ENCODE peak calls at places on chromosomes 2 and 18, in ten cellular contexts. J is fibroblast of the aortic adventitia, B is brain microvascular endothelial cell, K is GM06990, P is HCT116, F is HFF-Myc, R is lower leg skin, S is Panc1, C is body of pancreas, A is NB4. U is an unnamed sample.

GRCh38 chr2:130289780-130290179 is 52.9 kb upstream of the IMP4 start:
- DNase-seq in J (no peak), B (no peak), K (no peak), P (no peak), F (no peak), R (no peak), S (no peak), C (no peak), A (no peak), U (no peak)

GRCh38 chr18:44735071-44735470 is 54.4 kb downstream of the SETBP1 start:
- DNase-seq in J (no peak), B (no peak), K (no peak), P (no peak), F (no peak), R (no peak), S (no peak), C (no peak), A (peak; percentile 69), U (no peak)

GRCh38 chr2:62042944-62043343 is 137.5 kb downstream of the COMMD1 start:
- DNase-seq in J (peak; percentile 15), B (no peak), K (no peak), P (no peak), F (no peak), R (no peak), S (no peak), C (peak; percentile 6), A (no peak), U (no peak)

GRCh38 chr18:46237891-46238290 is 133.7 kb downstream of the HAUS1 start:
- DNase-seq in J (no peak), B (no peak), K (no peak), P (no peak), F (no peak), R (no peak), S (no peak), C (no peak), A (no peak), U (no peak)

GRCh38 chr2:209472386-209472832 is 48.6 kb downstream of the MAP2 start:
- DNase-seq in J (peak; percentile 86), B (no peak), K (no peak), P (no peak), F (no peak), R (no peak), S (no peak), C (no peak), A (peak; percentile 90), U (peak; percentile 71)

GRCh38 chr2:20596193-20596972 is 54.5 kb downstream of the HS1BP3 start:
- DNase-seq in J (no peak), B (no peak), K (no peak), P (no peak), F (no peak), R (peak; percentile 56), S (no peak), C (no peak), A (peak; percentile 35), U (no peak)

GRCh38 chr2:164661349-164661748 is 40.1 kb upstream of the GRB14 start:
- DNase-seq in J (peak; percentile 57), B (no peak), K (no peak), P (no peak), F (no peak), R (no peak), S (no peak), C (no peak), A (no peak), U (peak; percentile 9)

GRCh38 chr2:239003933-239004636 is 156.2 kb downstream of the TWIST2 start:
- DNase-seq in J (no peak), B (no peak), K (no peak), P (no peak), F (no peak), R (peak; percentile 73), S (no peak), C (no peak), A (no peak), U (no peak)

GRCh38 chr2:149094217-149095015 is 55.9 kb downstream of the LYPD6B start:
- DNase-seq in J (no peak), B (no peak), K (no peak), P (no peak), F (no peak), R (no peak), S (no peak), C (no peak), A (no peak), U (peak; percentile 29)

GRCh38 chr2:54261537-54261936 is 5.5 kb upstream of the TSPYL6 start:
- DNase-seq in J (no peak), B (no peak), K (no peak), P (no peak), F (no peak), R (no peak), S (no peak), C (no peak), A (no peak), U (no peak)

GRCh38 chr18:78562446-78563020 is 417.1 kb upstream of the SALL3 start:
- DNase-seq in J (no peak), B (no peak), K (no peak), P (no peak), F (no peak), R (no peak), S (no peak), C (no peak), A (no peak), U (no peak)

GRCh38 chr2:230765611-230766300 is 53.1 kb downstream of the CAB39 start:
- DNase-seq in J (no peak), B (peak; percentile 11), K (no peak), P (no peak), F (no peak), R (no peak), S (no peak), C (no peak), A (no peak), U (no peak)

GRCh38 chr2:216666461-216667233 is 28.7 kb downstream of the IGFBP5 start:
- DNase-seq in J (peak; percentile 73), B (peak; percentile 61), K (peak; percentile 25), P (peak; percentile 55), F (no peak), R (peak; percentile 94), S (peak; percentile 68), C (peak; percentile 74), A (peak; percentile 78), U (peak; percentile 75)

GRCh38 chr18:48875942-48876511 is 74.7 kb downstream of the SMAD7 start:
- DNase-seq in J (no peak), B (no peak), K (no peak), P (no peak), F (no peak), R (no peak), S (no peak), C (no peak), A (no peak), U (no peak)

DNA sequence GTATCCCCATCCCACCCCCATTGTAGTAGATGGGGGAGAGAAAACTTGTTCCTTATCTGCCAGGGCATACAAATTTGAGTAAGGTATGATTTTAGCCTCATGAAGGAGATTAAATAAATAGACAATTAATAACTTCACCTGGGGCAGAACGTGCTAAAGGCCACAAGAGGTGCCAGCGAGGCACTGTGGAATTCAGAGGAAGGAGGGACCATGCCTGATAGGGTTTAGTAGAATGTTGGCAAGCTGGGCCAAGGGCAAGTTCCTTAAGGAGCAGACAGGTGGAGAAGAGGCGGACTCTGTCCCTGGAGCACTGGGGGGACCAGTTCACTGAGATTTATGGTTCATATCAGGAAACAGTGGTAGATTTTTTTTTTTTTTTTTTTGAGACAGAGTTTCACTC is 22.5 kb downstream of the STAMBP start:
- DNase-seq in J (no peak), B (no peak), K (no peak), P (peak; percentile 33), F (no peak), R (no peak), S (no peak), C (peak; percentile 3), A (peak; percentile 25), U (no peak)
- TF ChIP-seq CTCF in J (peak; percentile 21), B (peak; percentile 56), K (peak; percentile 41), P (peak; percentile 21), F (peak; percentile 28), R (no peak), S (peak; percentile 54), C (no peak), A (peak; percentile 29), U (peak; percentile 24)

GRCh38 chr2:98823196-98824166 is 92.5 kb upstream of the MGAT4A start:
- DNase-seq in J (no peak), B (no peak), K (no peak), P (no peak), F (no peak), R (peak; percentile 46), S (no peak), C (no peak), A (no peak), U (no peak)
- H3K4me3 ChIP-seq in J (no peak overlapping the region), B (no peak overlapping the region), K (no peak overlapping the region), P (no peak overlapping the region), F (no peak overlapping the region), R (peak overlapping the region; percentile 18), S (no peak overlapping the region), C (no peak overlapping the region), A (no peak overlapping the region), U (no peak overlapping the region)

GRCh38 chr2:113716291-113716690 is 40.2 kb downstream of the SLC35F5 start:
- DNase-seq in J (peak; percentile 27), B (no peak), K (no peak), P (no peak), F (no peak), R (no peak), S (no peak), C (no peak), A (no peak), U (no peak)

GRCh38 chr2:113723411-113723810 is 33.0 kb downstream of the SLC35F5 start:
- DNase-seq in J (no peak), B (no peak), K (no peak), P (no peak), F (no peak), R (no peak), S (no peak), C (no peak), A (no peak), U (no peak)

GRCh38 chr2:113724010-113724409 is 32.4 kb downstream of the SLC35F5 start:
- DNase-seq in J (no peak), B (no peak), K (no peak), P (no peak), F (no peak), R (no peak), S (no peak), C (no peak), A (no peak), U (no peak)

GRCh38 chr2:113720167-113720566 is 36.3 kb downstream of the SLC35F5 start:
- DNase-seq in J (peak; percentile 27), B (no peak), K (no peak), P (no peak), F (no peak), R (no peak), S (no peak), C (no peak), A (no peak), U (no peak)
- TF ChIP-seq CTCF in J (peak; percentile 51), B (peak; percentile 35), K (peak; percentile 21), P (peak; percentile 17), F (peak; percentile 27), R (no peak), S (peak; percentile 49), C (peak; percentile 17), A (peak; percentile 9), U (peak; percentile 38)

DNA sequence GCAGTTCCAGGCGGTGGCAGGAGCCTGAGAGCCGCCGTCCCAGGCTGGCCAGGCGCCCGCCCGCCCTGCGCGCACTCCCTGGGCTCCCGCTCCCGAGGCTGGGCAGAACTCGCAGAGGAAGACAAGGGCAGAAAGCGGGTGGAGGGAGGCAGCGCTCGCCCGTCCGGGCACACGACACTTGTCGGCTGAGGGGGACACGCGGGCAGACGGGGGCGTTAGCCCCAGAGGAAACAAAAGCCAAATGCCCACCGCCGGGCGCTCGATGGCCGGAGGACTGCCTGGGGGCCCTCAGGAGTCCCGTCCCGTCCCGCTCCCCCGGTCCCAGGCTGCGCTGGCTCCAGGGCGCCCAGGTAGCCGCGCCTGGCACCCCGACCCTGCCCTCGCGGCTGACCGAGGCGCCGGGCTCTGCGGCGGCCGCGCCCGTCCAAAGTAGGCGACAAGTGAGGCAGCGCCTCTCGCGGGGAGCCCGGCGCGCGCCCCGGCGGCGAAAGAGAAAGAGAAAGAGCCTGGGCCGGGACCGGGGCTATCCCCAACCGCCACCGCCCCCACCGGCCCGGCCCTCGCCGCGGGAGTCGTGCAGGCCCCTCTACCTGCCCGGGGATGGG is 491 bp downstream of the L3MBTL4 start:
- DNase-seq in J (no peak), B (no peak), K (peak; percentile 80), P (no peak), F (no peak), R (peak; percentile 92), S (no peak), C (peak; percentile 84), A (no peak), U (no peak)
- H3K4me3 ChIP-seq in J (peak overlapping the region; percentile 35), B (peak overlapping the region; percentile 48), K (peak overlapping the region; percentile 55), P (no peak overlapping the region), F (peak overlapping the region; percentile 23), R (peak overlapping the region; percentile 78), S (peak overlapping the region; percentile 36), C (peak overlapping the region; percentile 87), A (no peak overlapping the region), U (peak overlapping the region; percentile 35)

U was measured in astrocyte of the spinal cord.